ENCODE peak calls at places on chromosomes 16 and 17, in nine cellular contexts. G is spleen, C is GM03348, T is C1 segment of cervical spinal cord, W is HTR-8/SVneo, K is NCI-H2081, N is NCI-H1092, P is naive B cell, R is adipocyte. A is an unnamed sample.

GRCh38 chr17:12256380-12256995 is 235.8 kb downstream of the MAP2K4 start:
- DNase-seq in W (peak; percentile 59), R (peak; percentile 84), N (no peak), G (no peak), K (no peak), T (no peak), P (peak; percentile 1), C (peak; percentile 77), A (no peak)

GRCh38 chr16:85810097-85810741 is 10.7 kb downstream of the COX4I1 start:
- DNase-seq in R (no peak), C (no peak), K (no peak), T (no peak), P (no peak), W (no peak), G (no peak), N (no peak), A (no peak)

GRCh38 chr17:27245230-27245696 is 48.7 kb upstream of the WSB1 start:
- DNase-seq in G (peak; percentile 94), T (peak; percentile 41), R (peak; percentile 93), N (peak; percentile 48), P (peak; percentile 64), K (peak; percentile 5), C (peak; percentile 92), W (peak; percentile 79), A (no peak)

GRCh38 chr17:36675250-36675649 is 73.9 kb downstream of the MRM1 start:
- DNase-seq in G (no peak), R (no peak), N (no peak), W (no peak), K (no peak), P (no peak), C (no peak), T (no peak), A (peak; percentile 39)

GRCh38 chr17:6497496-6498221 is 53.4 kb downstream of the PIMREG start:
- DNase-seq in N (no peak), G (peak; percentile 76), K (no peak), T (no peak), C (no peak), P (no peak), R (no peak), W (no peak), A (no peak)

GRCh38 chr17:48841395-48841831 is 10.6 kb downstream of the CALCOCO2 start:
- DNase-seq in R (peak; percentile 95), W (peak; percentile 48), K (no peak), T (no peak), C (peak; percentile 67), G (no peak), N (no peak), P (peak; percentile 68), A (peak; percentile 38)

GRCh38 chr17:1122681-1123396 is 56.9 kb downstream of the ABR start:
- DNase-seq in C (peak; percentile 90), R (peak; percentile 84), K (no peak), P (peak; percentile 68), T (peak; percentile 24), G (peak; percentile 93), W (peak; percentile 89), N (peak; percentile 63), A (peak; percentile 74)

GRCh38 chr17:58278661-58279015 is 2.1 kb downstream of the MPO start:
- DNase-seq in K (no peak), T (no peak), P (no peak), C (peak; percentile 26), R (no peak), W (no peak), N (no peak), G (no peak), A (no peak)

GRCh38 chr16:26019885-26020284 is 328.1 kb downstream of the HS3ST4 start:
- DNase-seq in P (no peak), G (no peak), N (peak; percentile 8), W (no peak), R (no peak), T (no peak), K (no peak), C (no peak), A (no peak)

GRCh38 chr16:25606069-25606468 is 85.7 kb upstream of the HS3ST4 start:
- DNase-seq in N (no peak), C (no peak), R (no peak), P (no peak), W (no peak), K (no peak), G (no peak), T (no peak), A (no peak)

GRCh38 chr16:11347831-11348230 is 2.6 kb downstream of the RMI2 start:
- DNase-seq in C (no peak), N (no peak), G (no peak), K (no peak), W (no peak), T (no peak), P (no peak), R (no peak), A (no peak)

GRCh38 chr17:46931596-46931995 is 8.6 kb downstream of the GOSR2 start:
- DNase-seq in N (no peak), C (no peak), K (no peak), G (no peak), W (no peak), T (no peak), R (no peak), P (no peak), A (no peak)

GRCh38 chr17:74176546-74177001 is 26.9 kb upstream of the RPL38 start:
- DNase-seq in R (peak; percentile 75), T (no peak), G (peak; percentile 71), P (no peak), C (peak; percentile 85), N (peak; percentile 82), W (peak; percentile 81), K (peak; percentile 83), A (peak; percentile 24)

GRCh38 chr17:17206913-17207368 is 808 bp upstream of the PLD6 start:
- DNase-seq in G (no peak), N (peak; percentile 41), R (no peak), W (no peak), T (no peak), K (no peak), C (no peak), P (no peak), A (no peak)

GRCh38 chr17:39618956-39619785 is 7.6 kb upstream of the PPP1R1B start:
- DNase-seq in P (no peak), N (peak; percentile 56), W (no peak), C (no peak), G (no peak), R (no peak), K (no peak), T (no peak), A (no peak)

GRCh38 chr17:75404739-75405364 is 626 bp downstream of the GRB2 start:
- DNase-seq in W (peak; percentile 37), N (no peak), P (peak; percentile 28), C (peak; percentile 40), T (peak; percentile 58), G (peak; percentile 90), K (peak; percentile 33), R (peak; percentile 74), A (peak; percentile 52)

GRCh38 chr16:70691223-70692129 is 5.6 kb upstream of the MTSS2 start:
- DNase-seq in W (no peak), R (peak; percentile 100), K (no peak), T (peak; percentile 30), N (no peak), P (no peak), G (no peak), C (peak; percentile 89), A (no peak)

GRCh38 chr17:72444517-72445054 is 323.8 kb downstream of the SOX9 start:
- DNase-seq in R (no peak), P (no peak), G (no peak), T (no peak), K (no peak), W (no peak), C (no peak), N (no peak), A (no peak)

GRCh38 chr17:13429201-13429600 is 172.5 kb downstream of the HS3ST3A1 start:
- DNase-seq in R (peak; percentile 90), C (peak; percentile 87), N (no peak), T (no peak), W (peak; percentile 35), G (no peak), K (no peak), P (no peak), A (no peak)

GRCh38 chr17:68437979-68438877 is 19.1 kb downstream of the WIPI1 start:
- DNase-seq in W (no peak), K (no peak), C (no peak), G (peak; percentile 89), N (no peak), R (no peak), T (no peak), P (peak; percentile 31), A (peak; percentile 55)

GRCh38 chr16:71895679-71896385 is 501 bp downstream of the IST1 start:
- DNase-seq in W (peak; percentile 43), N (no peak), R (peak; percentile 57), K (no peak), C (peak; percentile 59), P (no peak), T (peak; percentile 51), G (peak; percentile 92), A (no peak)

GRCh38 chr17:71032746-71033273 is 863.5 kb downstream of the KCNJ2 start:
- DNase-seq in W (no peak), P (no peak), G (no peak), R (no peak), T (no peak), K (peak; percentile 95), N (peak; percentile 49), C (no peak), A (no peak)

GRCh38 chr17:45745843-45746494 is 38.2 kb upstream of the CRHR1 start:
- DNase-seq in P (no peak), T (no peak), G (peak; percentile 61), C (no peak), W (no peak), N (no peak), K (no peak), R (no peak), A (no peak)

GRCh38 chr17:63950940-63951907 is 19.1 kb upstream of the CD79B start:
- DNase-seq in G (peak; percentile 87), N (no peak), P (peak; percentile 66), C (no peak), K (no peak), R (no peak), W (no peak), T (no peak), A (no peak)

GRCh38 chr17:15744885-15745284 is 12.8 kb downstream of the TBC1D26 start:
- DNase-seq in C (peak; percentile 2), G (no peak), W (no peak), N (peak; percentile 84), K (peak; percentile 6), R (no peak), T (no peak), P (no peak), A (no peak)

GRCh38 chr17:82864721-82865240 is 25.0 kb upstream of the ZNF750 start:
- DNase-seq in T (no peak), N (no peak), R (no peak), G (no peak), K (peak; percentile 24), P (no peak), W (no peak), C (no peak), A (no peak)

GRCh38 chr17:81683584-81684441 is at the start of the genes ARL16 and HGS:
- DNase-seq in R (peak; percentile 100), P (peak; percentile 98), C (peak; percentile 100), G (peak; percentile 98), T (peak; percentile 91), W (peak; percentile 99), K (peak; percentile 99), N (peak; percentile 99), A (peak; percentile 98)

GRCh38 chr17:73013299-73013698 is 79.2 kb downstream of the SLC39A11 start:
- DNase-seq in K (peak; percentile 6), G (no peak), R (no peak), C (no peak), N (no peak), P (no peak), W (no peak), T (no peak), A (no peak)

GRCh38 chr17:48228720-48229119 is 121.2 kb downstream of the SNX11 start:
- DNase-seq in R (no peak), P (no peak), T (no peak), G (no peak), W (no peak), K (no peak), C (no peak), N (no peak), A (no peak)

GRCh38 chr17:75765981-75766380 is 989 bp upstream of the GALK1 start:
- DNase-seq in T (no peak), G (peak; percentile 73), K (no peak), C (no peak), N (no peak), P (no peak), R (no peak), W (no peak), A (no peak)

A was measured in activated T-helper 2 cell treated with anti-CD3 and anti-CD28 coated beads, Interferon-gamma antibody, Interleukin-2, Interleukin-4, amounts not matched to agents 10 μg/mL and 5 μg/mL and 100 μg/mL, durations not matched to agents 14 hours and 24 hours and 36 hours.